ENCODE peak calls at places on chromosomes 6 and 20, in six cellular contexts. B is adrenal gland; W is right atrium auricular region; H is CD8-positive, alpha-beta T cell; N is uterus; K is heart right ventricle. U is an unnamed sample.

GRCh38 chr6:9044426-9044825 is 609.1 kb upstream of the SLC35B3 start:
- DNase-seq in B (no peak), W (no peak), H (no peak), N (no peak), K (no peak), U (no peak)

GRCh38 chr6:151247510-151247909 is 7.7 kb downstream of the AKAP12 start:
- DNase-seq in B (no peak), W (no peak), H (no peak), N (no peak), K (no peak), U (no peak)

GRCh38 chr6:40425192-40425919 is 161.8 kb downstream of the LRFN2 start:
- DNase-seq in B (no peak), W (no peak), H (no peak), N (no peak), K (peak; percentile 63), U (no peak)

GRCh38 chr6:127748290-127748689 is 152.6 kb downstream of the THEMIS start:
- DNase-seq in B (no peak), W (no peak), H (no peak), N (no peak), K (no peak), U (no peak)

GRCh38 chr20:44031001-44031574 is 116.4 kb downstream of the TOX2 start:
- DNase-seq in B (no peak), W (peak; percentile 16), H (no peak), N (no peak), K (no peak), U (peak; percentile 62)

GRCh38 chr6:155645328-155645727 is 189.7 kb upstream of the NOX3 start:
- DNase-seq in B (no peak), W (no peak), H (no peak), N (no peak), K (no peak), U (no peak)

GRCh38 chr6:115545410-115545986 is 515.2 kb downstream of the FRK start:
- DNase-seq in B (no peak), W (no peak), H (no peak), N (no peak), K (peak; percentile 3), U (no peak)

GRCh38 chr20:50251992-50252491 is 61.4 kb downstream of the CEBPB start:
- DNase-seq in B (no peak), W (no peak), H (no peak), N (no peak), K (no peak), U (no peak)

GRCh38 chr6:43011207-43011606 is 2.5 kb downstream of the MEA1 start:
- DNase-seq in B (no peak), W (no peak), H (no peak), N (no peak), K (no peak), U (no peak)
- H3K36me3 ChIP-seq in B (peaks cover 59% of the 10 kb centered on the region), W (peaks cover 55% of the 10 kb centered on the region), H (peaks cover 17% of the 10 kb centered on the region), N (no peaks in the 10 kb centered on the region), K (peaks cover 29% of the 10 kb centered on the region), U (peaks cover 34% of the 10 kb centered on the region)

GRCh38 chr6:137589067-137589848 is 95.1 kb upstream of the OLIG3 start:
- DNase-seq in B (peak; percentile 39), W (no peak), H (peak; percentile 27), N (no peak), K (no peak), U (no peak)
- TF ChIP-seq CTCF in B (peak; percentile 45), W (no peak), H (peak; percentile 61), N (no peak), K (no peak), U (peak; percentile 26)

DNA sequence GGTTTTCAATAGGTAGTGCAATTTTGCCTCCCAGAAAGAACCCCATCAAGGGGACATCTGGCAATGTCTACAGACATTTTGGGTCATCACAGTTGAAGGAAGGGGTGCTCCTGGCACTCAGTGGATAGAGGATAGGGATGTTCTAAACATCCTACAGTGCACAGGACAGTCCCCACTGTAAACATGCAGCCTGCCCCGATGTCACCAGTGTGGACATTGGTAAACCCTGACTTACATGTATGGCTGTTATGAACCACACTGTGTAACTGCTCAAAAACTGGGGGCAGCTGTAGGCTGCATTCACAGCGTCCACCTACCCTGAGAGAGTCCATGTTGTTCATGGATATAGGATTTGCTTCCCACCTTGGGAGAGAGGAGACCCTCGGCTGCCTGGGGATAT is 79.3 kb upstream of the FOXQ1 start:
- DNase-seq in B (no peak), W (no peak), H (no peak), N (no peak), K (no peak), U (no peak)
- H3K36me3 ChIP-seq in B (no peaks in the 10 kb centered on the region), W (no peaks in the 10 kb centered on the region), H (no peaks in the 10 kb centered on the region), N (no peaks in the 10 kb centered on the region), K (no peaks in the 10 kb centered on the region), U (no peaks in the 10 kb centered on the region)

GRCh38 chr6:143962644-143962929 is 45.5 kb downstream of the PLAGL1 start:
- DNase-seq in B (no peak), W (no peak), H (no peak), N (peak; percentile 33), K (no peak), U (no peak)
- TF ChIP-seq CTCF in B (no peak), W (no peak), H (no peak), N (peak; percentile 49), K (no peak), U (peak; percentile 14)

GRCh38 chr6:7312616-7313504 is at the start of gene SSR1:
- DNase-seq in B (peak; percentile 99), W (peak; percentile 97), H (peak; percentile 93), N (peak; percentile 98), K (peak; percentile 97), U (peak; percentile 97)

GRCh38 chr6:7307533-7307932 is 5.5 kb downstream of the SSR1 start:
- DNase-seq in B (no peak), W (no peak), H (no peak), N (no peak), K (no peak), U (no peak)

GRCh38 chr6:7311920-7312615 is 931 bp downstream of the SSR1 start:
- DNase-seq in B (no peak), W (no peak), H (no peak), N (no peak), K (no peak), U (no peak)

GRCh38 chr6:7311171-7311570 is 1.8 kb downstream of the SSR1 start:
- DNase-seq in B (no peak), W (no peak), H (no peak), N (no peak), K (no peak), U (no peak)

DNA sequence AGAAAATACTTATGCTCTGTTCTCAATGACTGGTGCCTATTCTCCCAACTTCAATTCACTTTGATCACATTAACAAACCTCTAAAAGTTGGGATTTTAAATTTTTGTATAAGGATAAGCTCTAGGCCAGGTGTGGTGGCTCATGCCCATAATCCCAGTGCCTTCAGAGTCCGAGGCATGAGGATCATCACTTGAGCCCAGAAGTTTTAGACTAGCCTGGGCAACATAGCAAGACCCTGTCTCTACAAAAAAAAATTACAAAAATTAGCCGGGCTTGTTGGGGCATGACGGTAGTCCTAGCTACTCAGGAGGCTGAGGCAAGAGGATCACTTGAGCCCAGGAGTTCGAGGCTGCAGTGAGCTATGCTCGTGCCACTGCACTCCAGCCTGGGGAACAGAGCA is 3.9 kb downstream of the SSR1 start:
- DNase-seq in B (no peak), W (no peak), H (no peak), N (no peak), K (no peak), U (no peak)
- H3K36me3 ChIP-seq in B (peaks cover 46% of the 10 kb centered on the region), W (peaks cover 47% of the 10 kb centered on the region), H (peaks cover 26% of the 10 kb centered on the region), N (no peaks in the 10 kb centered on the region), K (peaks cover 22% of the 10 kb centered on the region), U (peaks cover 74% of the 10 kb centered on the region)

DNA sequence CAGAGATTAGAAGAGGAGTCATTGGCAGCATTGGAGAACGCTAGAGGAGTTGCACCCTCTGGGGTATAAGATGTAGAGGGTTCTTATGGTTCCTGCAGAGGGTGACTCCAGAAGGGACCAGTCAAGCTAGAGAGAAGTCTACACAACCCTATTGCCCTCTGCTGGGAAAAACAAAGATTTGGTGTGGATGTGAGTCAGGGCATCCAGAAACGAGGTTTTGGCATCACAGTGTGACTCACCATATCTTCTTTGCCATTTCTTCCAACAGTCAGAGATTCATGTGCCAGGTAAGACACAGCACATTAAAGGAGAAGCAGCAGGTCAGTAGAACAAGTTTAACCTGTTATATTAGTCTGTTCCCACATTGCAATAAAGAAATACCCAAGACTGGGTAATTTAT is 598.8 kb downstream of the MAFB start:
- DNase-seq in B (no peak), W (no peak), H (no peak), N (no peak), K (no peak), U (no peak)
- TF ChIP-seq CTCF in B (no peak), W (no peak), H (no peak), N (no peak), K (no peak), U (no peak)

DNA sequence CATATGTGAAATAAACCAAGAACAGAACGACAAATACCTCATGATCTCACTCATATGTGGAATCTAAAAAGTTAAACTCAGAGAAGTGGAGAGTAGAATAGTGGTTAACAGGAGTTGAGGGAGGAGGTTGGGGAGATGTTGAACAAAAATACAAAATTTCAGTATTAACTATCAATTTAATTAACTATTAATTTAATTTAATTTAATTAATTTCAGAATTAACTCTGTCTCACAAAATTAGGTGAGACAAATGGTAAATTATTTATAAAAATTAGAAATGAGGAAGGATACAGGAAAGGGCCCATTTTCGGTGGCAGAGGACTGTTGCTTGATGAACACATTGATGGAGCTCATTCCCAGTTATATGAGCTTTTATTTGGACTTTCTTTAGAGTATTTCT is 166.0 kb upstream of the FAM83B start:
- DNase-seq in B (no peak), W (no peak), H (no peak), N (no peak), K (no peak), U (no peak)
- H3K36me3 ChIP-seq in B (no peaks in the 10 kb centered on the region), W (no peaks in the 10 kb centered on the region), H (no peaks in the 10 kb centered on the region), N (no peaks in the 10 kb centered on the region), K (no peaks in the 10 kb centered on the region), U (no peaks in the 10 kb centered on the region)

GRCh38 chr6:37256692-37257319 is 766 bp upstream of the TBC1D22B start:
- DNase-seq in B (no peak), W (no peak), H (no peak), N (no peak), K (no peak), U (no peak)
- TF ChIP-seq CTCF in B (no peak), W (no peak), H (no peak), N (no peak), K (no peak), U (no peak)